ENCODE peak calls at places on chromosome 17, in five cellular contexts. Z is HepG2, X is upper lobe of right lung, C is Caco-2, F is mesendoderm. O is an unnamed sample.

GRCh38 chr17:81171941-81172340 is 5.9 kb upstream of the AATK start:
- DNase-seq in Z (peak; percentile 28), X (no peak), C (no peak), F (no peak), O (no peak)

GRCh38 chr17:21039839-21040575 is 2.8 kb downstream of the USP22 start:
- DNase-seq in Z (peak; percentile 70), X (no peak), C (no peak), F (peak; percentile 78), O (peak; percentile 67)

GRCh38 chr17:53193044-53193443 is 629.7 kb upstream of the KIF2B start:
- DNase-seq in Z (no peak), X (no peak), C (no peak), F (no peak), O (no peak)

GRCh38 chr17:78995761-78996451 is 13.7 kb downstream of the CANT1 start:
- DNase-seq in Z (no peak), X (peak; percentile 80), C (peak; percentile 28), F (no peak), O (no peak)

GRCh38 chr17:55814377-55814776 is 63.5 kb downstream of the PCTP start:
- DNase-seq in Z (no peak), X (peak; percentile 57), C (no peak), F (no peak), O (no peak)

GRCh38 chr17:17849147-17849820 is 12.5 kb upstream of the SREBF1 start:
- DNase-seq in Z (peak; percentile 66), X (peak; percentile 92), C (no peak), F (no peak), O (no peak)

GRCh38 chr17:14464741-14465140 is 163.9 kb downstream of the HS3ST3B1 start:
- DNase-seq in Z (no peak), X (no peak), C (no peak), F (no peak), O (no peak)

GRCh38 chr17:28811594-28812135 is 30.9 kb downstream of the FAM222B start:
- DNase-seq in Z (peak; percentile 36), X (no peak), C (no peak), F (peak; percentile 63), O (peak; percentile 27)

GRCh38 chr17:78844301-78845005 is 3.8 kb upstream of the USP36 start:
- DNase-seq in Z (no peak), X (no peak), C (no peak), F (no peak), O (no peak)

GRCh38 chr17:76384987-76385891 is 830 bp downstream of the SPHK1 start:
- DNase-seq in Z (peak; percentile 39), X (peak; percentile 74), C (no peak), F (peak; percentile 45), O (no peak)

GRCh38 chr17:79504181-79504605 is 106.7 kb downstream of the RBFOX3 start:
- DNase-seq in Z (no peak), X (no peak), C (no peak), F (peak; percentile 30), O (no peak)

GRCh38 chr17:56592487-56593072 is 919 bp upstream of the NOG start:
- DNase-seq in Z (peak; percentile 11), X (peak; percentile 83), C (peak; percentile 46), F (peak; percentile 87), O (peak; percentile 82)

GRCh38 chr17:69763503-69763902 is 311.5 kb upstream of the KCNJ16 start:
- DNase-seq in Z (no peak), X (no peak), C (no peak), F (peak; percentile 59), O (no peak)

GRCh38 chr17:68197091-68197996 is 50.5 kb upstream of the AMZ2 start:
- DNase-seq in Z (no peak), X (no peak), C (peak; percentile 61), F (peak; percentile 57), O (no peak)

GRCh38 chr17:68195667-68196393 is 52.0 kb upstream of the AMZ2 start:
- DNase-seq in Z (no peak), X (no peak), C (no peak), F (peak; percentile 59), O (no peak)

GRCh38 chr17:68198931-68199836 is 48.7 kb upstream of the AMZ2 start:
- DNase-seq in Z (no peak), X (no peak), C (no peak), F (peak; percentile 42), O (no peak)

GRCh38 chr17:68197997-68198930 is 49.6 kb upstream of the AMZ2 start:
- DNase-seq in Z (no peak), X (peak; percentile 64), C (peak; percentile 67), F (peak; percentile 47), O (no peak)

DNA sequence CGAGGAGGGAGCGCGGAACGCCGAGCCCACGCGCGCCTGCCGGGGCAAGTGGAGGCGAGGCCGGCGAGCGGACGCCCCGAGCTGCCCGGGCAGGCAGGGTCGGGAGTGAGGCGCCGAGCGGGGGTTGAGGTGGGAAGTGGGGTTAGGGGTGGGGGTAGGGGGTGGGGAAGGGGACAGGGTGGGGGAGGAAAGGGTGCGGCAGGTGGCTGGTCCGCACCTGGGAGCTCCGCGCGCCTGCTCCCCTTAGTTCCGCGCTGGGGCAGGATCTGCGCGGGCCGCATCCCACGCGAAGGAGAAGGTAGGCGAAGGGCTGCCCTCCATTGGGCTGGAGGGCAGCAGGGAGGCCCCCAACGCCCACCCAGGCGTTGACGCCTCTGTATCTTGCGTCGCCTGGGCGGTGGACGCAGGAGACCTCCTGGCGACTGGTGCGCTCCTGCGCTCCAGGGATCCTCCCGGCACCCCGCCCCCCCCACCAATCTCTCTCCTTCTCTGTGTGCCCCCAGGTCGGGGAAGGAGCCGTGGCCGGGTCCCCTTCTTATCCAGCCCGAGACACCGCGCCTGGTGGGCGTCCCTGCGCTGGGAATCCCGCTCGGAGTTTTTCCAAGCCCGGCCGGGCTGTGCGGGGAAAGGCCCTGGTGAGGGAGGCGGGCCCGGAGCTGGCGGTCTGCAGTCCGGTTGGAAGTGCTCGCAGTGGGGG is 51.3 kb upstream of the AMZ2 start:
- DNase-seq in Z (no peak), X (no peak), C (no peak), F (peak; percentile 14), O (no peak)
- H3K4me3 ChIP-seq in Z (peak overlapping the region; percentile 36), X (peak overlapping the region; percentile 37), C (peak overlapping the region; percentile 30), F (peak overlapping the region; percentile 23), O (peak overlapping the region; percentile 29)

GRCh38 chr17:51612692-51613091 is 352.3 kb downstream of the UTP18 start:
- DNase-seq in Z (no peak), X (no peak), C (no peak), F (no peak), O (no peak)

GRCh38 chr17:51613255-51613654 is 352.9 kb downstream of the UTP18 start:
- DNase-seq in Z (no peak), X (no peak), C (no peak), F (no peak), O (no peak)

GRCh38 chr17:51617876-51618455 is 357.6 kb downstream of the UTP18 start:
- DNase-seq in Z (no peak), X (no peak), C (no peak), F (no peak), O (no peak)

DNA sequence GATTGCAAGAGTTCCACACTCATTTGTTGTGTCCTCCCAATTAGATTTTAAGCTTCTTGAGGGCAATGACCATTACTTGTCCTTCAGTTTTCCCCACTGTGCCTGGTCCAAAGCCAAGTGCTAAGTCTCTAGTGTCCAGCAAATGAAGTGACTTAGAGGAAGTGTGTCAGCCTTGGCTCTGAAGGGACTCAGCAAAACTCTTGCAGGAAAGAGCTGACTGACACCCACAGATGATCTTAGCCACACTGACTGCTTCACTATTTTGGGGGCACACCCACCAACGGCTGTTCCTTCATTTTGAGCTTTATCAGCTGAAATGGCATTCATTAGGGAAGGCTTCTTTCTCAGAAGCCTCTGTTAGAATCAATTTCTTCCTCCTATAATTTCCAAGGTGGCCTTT is 358.1 kb downstream of the UTP18 start:
- DNase-seq in Z (no peak), X (no peak), C (no peak), F (no peak), O (no peak)
- H3K4me1 ChIP-seq in Z (no peaks in the 10 kb centered on the region), X (no peaks in the 10 kb centered on the region), C (no peaks in the 10 kb centered on the region), F (no peaks in the 10 kb centered on the region), O (no peaks in the 10 kb centered on the region)

GRCh38 chr17:1896243-1897163 is 66.7 kb downstream of the RPA1 start:
- DNase-seq in Z (peak; percentile 10), X (peak; percentile 49), C (no peak), F (no peak), O (no peak)

GRCh38 chr17:1894753-1895339 is 65.0 kb downstream of the RPA1 start:
- DNase-seq in Z (no peak), X (peak; percentile 71), C (no peak), F (no peak), O (no peak)

GRCh38 chr17:1899403-1900000 is 69.7 kb downstream of the RPA1 start:
- DNase-seq in Z (no peak), X (no peak), C (no peak), F (no peak), O (no peak)

GRCh38 chr17:1898872-1899271 is 69.1 kb downstream of the RPA1 start:
- DNase-seq in Z (no peak), X (no peak), C (no peak), F (no peak), O (no peak)

DNA sequence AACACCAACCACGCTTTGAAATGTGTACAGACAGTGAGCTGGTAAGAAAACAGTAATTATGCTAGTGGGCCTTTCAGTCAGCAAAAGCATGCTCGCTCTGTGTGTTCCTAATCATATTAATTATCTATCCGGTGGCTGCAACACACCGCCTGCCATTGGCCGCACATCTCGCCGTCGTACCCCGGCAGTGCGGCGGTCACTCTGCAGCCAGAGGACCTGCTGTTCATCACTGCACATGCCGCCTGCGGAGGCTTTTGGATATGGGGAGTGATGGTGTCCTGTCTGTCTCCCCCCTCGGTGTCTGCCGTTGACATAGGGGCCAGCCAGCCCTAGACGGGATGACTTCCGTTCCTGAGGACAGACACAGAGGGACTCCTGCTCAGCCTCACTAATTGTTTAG is 68.5 kb downstream of the RPA1 start:
- DNase-seq in Z (no peak), X (no peak), C (no peak), F (no peak), O (no peak)
- H3K36me3 ChIP-seq in Z (peaks cover 33% of the 10 kb centered on the region), X (peaks cover 55% of the 10 kb centered on the region), C (peaks cover 3% of the 10 kb centered on the region), F (peaks cover 7% of the 10 kb centered on the region), O (peaks cover 42% of the 10 kb centered on the region)

GRCh38 chr17:48722924-48723554 is at the start of gene PRAC2:
- DNase-seq in Z (no peak), X (no peak), C (no peak), F (peak; percentile 87), O (no peak)
- H3K4me3 ChIP-seq in Z (no peak within 1 kb of the TSS), X (peak within 1 kb of the TSS; percentile 9), C (no peak within 1 kb of the TSS), F (peak within 1 kb of the TSS; percentile 19), O (no peak within 1 kb of the TSS)

GRCh38 chr17:31226950-31227349 is 70.1 kb downstream of the OMG start:
- DNase-seq in Z (no peak), X (no peak), C (no peak), F (no peak), O (no peak)
- H3K4me1 ChIP-seq in Z (no peaks in the 10 kb centered on the region), X (no peaks in the 10 kb centered on the region), C (no peaks in the 10 kb centered on the region), F (no peaks in the 10 kb centered on the region), O (peaks cover 9% of the 10 kb centered on the region)

GRCh38 chr17:7508846-7509245 is 24.7 kb downstream of the POLR2A start:
- DNase-seq in Z (no peak), X (no peak), C (no peak), F (no peak), O (no peak)

GRCh38 chr17:7511108-7511507 is 26.9 kb downstream of the POLR2A start:
- DNase-seq in Z (no peak), X (no peak), C (no peak), F (no peak), O (no peak)

GRCh38 chr17:7512105-7512504 is 27.9 kb downstream of the POLR2A start:
- DNase-seq in Z (no peak), X (no peak), C (no peak), F (no peak), O (no peak)

GRCh38 chr17:7508150-7508549 is 24.0 kb downstream of the POLR2A start:
- DNase-seq in Z (no peak), X (no peak), C (no peak), F (no peak), O (no peak)

GRCh38 chr17:7509937-7510336 is 25.8 kb downstream of the POLR2A start:
- DNase-seq in Z (no peak), X (no peak), C (no peak), F (no peak), O (no peak)
- H3K36me3 ChIP-seq in Z (peaks cover 80% of the 10 kb centered on the region), X (peaks cover 94% of the 10 kb centered on the region), C (no peaks in the 10 kb centered on the region), F (peaks cover 40% of the 10 kb centered on the region), O (peaks cover 90% of the 10 kb centered on the region)